ENCODE peak calls at places on chromosomes 11 and 22, in nine cellular contexts. One of them, this sample, is unnamed.

GRCh38 chr22:42662114-42663021 is 13.2 kb upstream of the CYB5R3 start:
- DNase-seq in A549: peak
- DNase-seq in tibial nerve: peak
- DNase-seq in choroid plexus epithelial cell: peak
- DNase-seq in heart right ventricle: peak
- DNase-seq in kidney: peak
- DNase-seq in psoas muscle: peak
- DNase-seq in astrocyte: peak
- DNase-seq in lower lobe of right lung: peak
- DNase-seq in this sample: no peak

GRCh38 chr11:58391879-58392278 is 14.8 kb downstream of the OR5B3 start:
- DNase-seq in astrocyte: peak
- DNase-seq in tibial nerve: no peak
- DNase-seq in lower lobe of right lung: no peak
- DNase-seq in psoas muscle: no peak
- DNase-seq in kidney: no peak
- DNase-seq in choroid plexus epithelial cell: no peak
- DNase-seq in A549: no peak
- DNase-seq in heart right ventricle: no peak
- DNase-seq in this sample: no peak

GRCh38 chr11:17695454-17696441 is 23.6 kb upstream of the MYOD1 start:
- DNase-seq in heart right ventricle: no peak
- DNase-seq in lower lobe of right lung: no peak
- DNase-seq in choroid plexus epithelial cell: no peak
- DNase-seq in kidney: no peak
- DNase-seq in psoas muscle: no peak
- DNase-seq in astrocyte: no peak
- DNase-seq in tibial nerve: no peak
- DNase-seq in A549: no peak
- DNase-seq in this sample: no peak

GRCh38 chr22:18067121-18067520 is 10.7 kb upstream of the PEX26 start:
- DNase-seq in A549: no peak
- DNase-seq in heart right ventricle: no peak
- DNase-seq in psoas muscle: no peak
- DNase-seq in tibial nerve: no peak
- DNase-seq in astrocyte: no peak
- DNase-seq in kidney: no peak
- DNase-seq in choroid plexus epithelial cell: no peak
- DNase-seq in lower lobe of right lung: no peak
- DNase-seq in this sample: no peak

GRCh38 chr11:128615076-128615475 is 27.7 kb upstream of the ETS1 start:
- DNase-seq in lower lobe of right lung: no peak
- DNase-seq in kidney: no peak
- DNase-seq in choroid plexus epithelial cell: no peak
- DNase-seq in A549: no peak
- DNase-seq in tibial nerve: no peak
- DNase-seq in psoas muscle: no peak
- DNase-seq in heart right ventricle: no peak
- DNase-seq in astrocyte: no peak
- DNase-seq in this sample: no peak

GRCh38 chr11:11636671-11637070 is 14.9 kb upstream of the GALNT18 start:
- DNase-seq in choroid plexus epithelial cell: no peak
- DNase-seq in kidney: no peak
- DNase-seq in A549: no peak
- DNase-seq in tibial nerve: no peak
- DNase-seq in lower lobe of right lung: no peak
- DNase-seq in heart right ventricle: no peak
- DNase-seq in psoas muscle: no peak
- DNase-seq in astrocyte: no peak
- DNase-seq in this sample: no peak

GRCh38 chr11:65130631-65131416 is 3.5 kb downstream of the SYVN1 start:
- DNase-seq in choroid plexus epithelial cell: no peak
- DNase-seq in psoas muscle: no peak
- DNase-seq in astrocyte: no peak
- DNase-seq in lower lobe of right lung: no peak
- DNase-seq in A549: no peak
- DNase-seq in tibial nerve: no peak
- DNase-seq in heart right ventricle: no peak
- DNase-seq in kidney: no peak
- DNase-seq in this sample: peak

GRCh38 chr22:48347311-48347710 is 1480.4 kb downstream of the BRD1 start:
- DNase-seq in kidney: peak
- DNase-seq in choroid plexus epithelial cell: no peak
- DNase-seq in A549: no peak
- DNase-seq in tibial nerve: no peak
- DNase-seq in lower lobe of right lung: no peak
- DNase-seq in heart right ventricle: no peak
- DNase-seq in psoas muscle: no peak
- DNase-seq in astrocyte: no peak
- DNase-seq in this sample: no peak

GRCh38 chr22:44920183-44920582 is 89.6 kb downstream of the PHF21B start:
- DNase-seq in choroid plexus epithelial cell: no peak
- DNase-seq in kidney: peak
- DNase-seq in lower lobe of right lung: peak
- DNase-seq in heart right ventricle: no peak
- DNase-seq in tibial nerve: no peak
- DNase-seq in astrocyte: no peak
- DNase-seq in A549: no peak
- DNase-seq in psoas muscle: no peak
- DNase-seq in this sample: peak

GRCh38 chr11:57001674-57002401 is 13.1 kb downstream of the OR5AK2 start:
- DNase-seq in psoas muscle: no peak
- DNase-seq in lower lobe of right lung: no peak
- DNase-seq in choroid plexus epithelial cell: peak
- DNase-seq in heart right ventricle: no peak
- DNase-seq in kidney: peak
- DNase-seq in astrocyte: no peak
- DNase-seq in A549: no peak
- DNase-seq in tibial nerve: no peak
- DNase-seq in this sample: no peak
- TF ChIP-seq CTCF in psoas muscle: no peak
- TF ChIP-seq CTCF in lower lobe of right lung: no peak
- TF ChIP-seq CTCF in choroid plexus epithelial cell: peak
- TF ChIP-seq CTCF in heart right ventricle: no peak
- TF ChIP-seq CTCF in kidney: no peak
- TF ChIP-seq CTCF in astrocyte: peak
- TF ChIP-seq CTCF in A549: peak
- TF ChIP-seq CTCF in tibial nerve: no peak
- TF ChIP-seq CTCF in this sample: peak

GRCh38 chr11:87281496-87281895 is 243.8 kb downstream of the TMEM135 start:
- DNase-seq in choroid plexus epithelial cell: peak
- DNase-seq in lower lobe of right lung: no peak
- DNase-seq in psoas muscle: no peak
- DNase-seq in heart right ventricle: no peak
- DNase-seq in tibial nerve: no peak
- DNase-seq in astrocyte: no peak
- DNase-seq in kidney: no peak
- DNase-seq in A549: no peak
- DNase-seq in this sample: no peak
- TF ChIP-seq CTCF in choroid plexus epithelial cell: peak
- TF ChIP-seq CTCF in lower lobe of right lung: peak
- TF ChIP-seq CTCF in psoas muscle: peak
- TF ChIP-seq CTCF in heart right ventricle: peak
- TF ChIP-seq CTCF in tibial nerve: no peak
- TF ChIP-seq CTCF in astrocyte: no peak
- TF ChIP-seq CTCF in kidney: peak
- TF ChIP-seq CTCF in A549: peak
- TF ChIP-seq CTCF in this sample: no peak

DNA sequence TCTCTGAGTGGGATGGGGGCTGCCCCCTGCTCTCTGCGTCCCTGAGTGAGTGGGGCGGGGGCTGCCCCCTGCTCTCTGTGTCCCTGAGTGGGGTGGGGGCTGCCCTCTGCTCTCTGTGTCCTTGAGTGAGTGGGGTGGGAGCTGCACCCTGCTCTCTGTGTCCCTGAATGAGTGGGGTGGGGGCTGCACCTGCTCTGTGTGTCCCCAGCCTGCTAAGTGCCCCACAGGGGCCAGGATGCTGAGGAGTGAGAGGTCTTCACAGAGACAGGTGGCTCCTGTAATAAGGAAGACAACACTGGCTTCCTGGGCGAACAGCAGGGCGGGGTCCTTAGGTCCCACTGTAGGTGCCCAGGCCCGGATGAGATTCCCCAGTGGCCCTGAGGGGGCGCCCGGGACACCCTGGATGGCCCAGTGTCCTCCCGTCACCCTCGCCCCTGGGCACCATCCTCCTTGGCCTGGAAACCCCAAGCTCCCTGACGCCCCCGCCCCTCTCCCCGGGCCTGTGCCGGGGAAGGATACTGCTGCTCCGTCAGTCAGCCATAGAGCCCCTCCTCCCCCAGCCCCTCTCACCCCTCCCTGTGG is 3.8 kb upstream of the CCDC188 start:
- DNase-seq in A549: peak
- DNase-seq in kidney: no peak
- DNase-seq in tibial nerve: no peak
- DNase-seq in heart right ventricle: no peak
- DNase-seq in lower lobe of right lung: no peak
- DNase-seq in psoas muscle: no peak
- DNase-seq in astrocyte: no peak
- DNase-seq in choroid plexus epithelial cell: no peak
- DNase-seq in this sample: no peak
- TF ChIP-seq CTCF in A549: no peak
- TF ChIP-seq CTCF in kidney: no peak
- TF ChIP-seq CTCF in tibial nerve: no peak
- TF ChIP-seq CTCF in heart right ventricle: no peak
- TF ChIP-seq CTCF in lower lobe of right lung: no peak
- TF ChIP-seq CTCF in psoas muscle: no peak
- TF ChIP-seq CTCF in astrocyte: no peak
- TF ChIP-seq CTCF in choroid plexus epithelial cell: peak
- TF ChIP-seq CTCF in this sample: no peak

GRCh38 chr11:131506376-131506775 is 136.0 kb downstream of the NTM start:
- DNase-seq in A549: no peak
- DNase-seq in heart right ventricle: no peak
- DNase-seq in lower lobe of right lung: no peak
- DNase-seq in astrocyte: no peak
- DNase-seq in choroid plexus epithelial cell: no peak
- DNase-seq in psoas muscle: no peak
- DNase-seq in tibial nerve: no peak
- DNase-seq in kidney: no peak
- DNase-seq in this sample: no peak

GRCh38 chr11:131503017-131503416 is 132.6 kb downstream of the NTM start:
- DNase-seq in lower lobe of right lung: no peak
- DNase-seq in tibial nerve: no peak
- DNase-seq in kidney: no peak
- DNase-seq in astrocyte: no peak
- DNase-seq in choroid plexus epithelial cell: no peak
- DNase-seq in A549: no peak
- DNase-seq in heart right ventricle: no peak
- DNase-seq in psoas muscle: no peak
- DNase-seq in this sample: no peak

GRCh38 chr11:131499199-131499598 is 128.8 kb downstream of the NTM start:
- DNase-seq in lower lobe of right lung: no peak
- DNase-seq in heart right ventricle: no peak
- DNase-seq in A549: no peak
- DNase-seq in choroid plexus epithelial cell: no peak
- DNase-seq in astrocyte: no peak
- DNase-seq in tibial nerve: no peak
- DNase-seq in psoas muscle: no peak
- DNase-seq in kidney: no peak
- DNase-seq in this sample: no peak

GRCh38 chr11:131498631-131499053 is 128.2 kb downstream of the NTM start:
- DNase-seq in kidney: no peak
- DNase-seq in choroid plexus epithelial cell: no peak
- DNase-seq in heart right ventricle: no peak
- DNase-seq in tibial nerve: no peak
- DNase-seq in astrocyte: no peak
- DNase-seq in psoas muscle: no peak
- DNase-seq in lower lobe of right lung: no peak
- DNase-seq in A549: no peak
- DNase-seq in this sample: no peak

GRCh38 chr11:131504199-131504949 is 134.0 kb downstream of the NTM start:
- DNase-seq in astrocyte: no peak
- DNase-seq in heart right ventricle: no peak
- DNase-seq in lower lobe of right lung: no peak
- DNase-seq in A549: peak
- DNase-seq in psoas muscle: no peak
- DNase-seq in tibial nerve: no peak
- DNase-seq in kidney: no peak
- DNase-seq in choroid plexus epithelial cell: no peak
- DNase-seq in this sample: no peak
- TF ChIP-seq CTCF in astrocyte: peak
- TF ChIP-seq CTCF in heart right ventricle: peak
- TF ChIP-seq CTCF in lower lobe of right lung: no peak
- TF ChIP-seq CTCF in A549: no peak
- TF ChIP-seq CTCF in psoas muscle: no peak
- TF ChIP-seq CTCF in tibial nerve: no peak
- TF ChIP-seq CTCF in kidney: no peak
- TF ChIP-seq CTCF in choroid plexus epithelial cell: no peak
- TF ChIP-seq CTCF in this sample: no peak

DNA sequence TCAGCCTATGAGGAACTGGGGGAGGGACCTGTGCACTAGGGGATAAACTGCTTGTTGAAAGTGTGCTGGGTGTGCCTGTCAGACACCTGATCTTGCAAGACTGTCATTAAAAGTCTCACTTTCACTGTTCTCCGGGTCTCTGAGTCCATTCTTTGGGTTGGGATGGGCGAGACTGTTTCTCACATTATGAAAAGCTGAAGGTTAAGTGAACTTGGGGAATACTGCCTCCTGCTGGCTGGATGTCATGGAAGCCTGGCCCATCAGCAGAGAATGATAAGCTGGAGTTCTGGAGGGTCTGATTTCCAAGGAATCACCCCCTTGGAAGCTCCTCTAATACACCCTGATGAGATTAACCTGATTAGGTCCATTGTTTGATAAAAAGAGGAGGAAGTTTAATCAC is 9.0 kb upstream of the VPREB1 start:
- DNase-seq in A549: no peak
- DNase-seq in choroid plexus epithelial cell: peak
- DNase-seq in lower lobe of right lung: no peak
- DNase-seq in kidney: no peak
- DNase-seq in astrocyte: no peak
- DNase-seq in heart right ventricle: no peak
- DNase-seq in tibial nerve: no peak
- DNase-seq in psoas muscle: no peak
- DNase-seq in this sample: no peak
- TF ChIP-seq CTCF in A549: peak
- TF ChIP-seq CTCF in choroid plexus epithelial cell: peak
- TF ChIP-seq CTCF in lower lobe of right lung: peak
- TF ChIP-seq CTCF in kidney: peak
- TF ChIP-seq CTCF in astrocyte: peak
- TF ChIP-seq CTCF in heart right ventricle: peak
- TF ChIP-seq CTCF in tibial nerve: peak
- TF ChIP-seq CTCF in psoas muscle: peak
- TF ChIP-seq CTCF in this sample: peak

This sample was measured in CD14-positive monocyte.